ENCODE peak calls at places on chromosome 3, in four cellular contexts. B, W, H and F are unnamed samples.

GRCh38 chr3:53813876-53814275 is 32.3 kb downstream of the CHDH start:
- DNase-seq in B (peak; percentile 11), W (no peak), H (no peak), F (no peak)

GRCh38 chr3:121718205-121718846 is 31.2 kb downstream of the GOLGB1 start:
- DNase-seq in B (no peak), W (no peak), H (no peak), F (no peak)

GRCh38 chr3:114758828-114759709 is 388.0 kb downstream of the ZBTB20 start:
- DNase-seq in B (no peak), W (no peak), H (no peak), F (no peak)

GRCh38 chr3:196390116-196390515 is 42.1 kb downstream of the UBXN7 start:
- DNase-seq in B (no peak), W (no peak), H (no peak), F (no peak)

GRCh38 chr3:11545186-11545851 is 98.4 kb downstream of the VGLL4 start:
- DNase-seq in B (no peak), W (peak; percentile 49), H (no peak), F (peak; percentile 39)

GRCh38 chr3:27387625-27388024 is 18.4 kb upstream of the NEK10 start:
- DNase-seq in B (no peak), W (no peak), H (no peak), F (no peak)

GRCh38 chr3:123792473-123793201 is 91.5 kb downstream of the MYLK start:
- DNase-seq in B (no peak), W (no peak), H (no peak), F (no peak)

GRCh38 chr3:23981136-23981535 is 36.0 kb downstream of the NR1D2 start:
- DNase-seq in B (no peak), W (no peak), H (no peak), F (no peak)

GRCh38 chr3:16840111-16840444 is 44.7 kb upstream of the PLCL2 start:
- DNase-seq in B (no peak), W (no peak), H (no peak), F (no peak)

GRCh38 chr3:57951106-57951882 is 56.9 kb upstream of the FLNB start:
- DNase-seq in B (peak; percentile 48), W (peak; percentile 54), H (peak; percentile 60), F (peak; percentile 91)

GRCh38 chr3:45406812-45407211 is 18.4 kb downstream of the LARS2 start:
- DNase-seq in B (no peak), W (no peak), H (no peak), F (no peak)

DNA sequence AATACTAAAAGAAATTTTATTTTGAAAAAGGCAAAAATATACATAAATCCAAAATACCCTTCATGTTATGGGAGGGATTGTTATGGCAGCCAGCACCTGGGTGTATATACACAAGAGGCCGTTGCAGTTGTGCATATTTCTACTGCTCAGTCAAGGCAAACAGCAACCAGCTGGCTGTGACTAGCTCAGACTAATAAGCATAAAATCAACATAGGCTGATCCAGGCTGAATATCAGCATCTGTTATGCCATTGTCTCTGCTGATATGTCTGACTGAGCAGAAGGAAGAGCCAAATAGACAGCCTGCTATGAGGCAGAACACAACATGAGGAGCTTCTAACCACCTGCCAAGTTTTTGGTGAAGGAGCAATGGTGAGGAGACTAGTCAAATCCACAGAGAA is 457.5 kb upstream of the ALCAM start:
- DNase-seq in B (no peak), W (no peak), H (no peak), F (no peak)
- TF ChIP-seq POLR2A in B (no peak), W (no peak), H (no peak), F (no peak)

DNA sequence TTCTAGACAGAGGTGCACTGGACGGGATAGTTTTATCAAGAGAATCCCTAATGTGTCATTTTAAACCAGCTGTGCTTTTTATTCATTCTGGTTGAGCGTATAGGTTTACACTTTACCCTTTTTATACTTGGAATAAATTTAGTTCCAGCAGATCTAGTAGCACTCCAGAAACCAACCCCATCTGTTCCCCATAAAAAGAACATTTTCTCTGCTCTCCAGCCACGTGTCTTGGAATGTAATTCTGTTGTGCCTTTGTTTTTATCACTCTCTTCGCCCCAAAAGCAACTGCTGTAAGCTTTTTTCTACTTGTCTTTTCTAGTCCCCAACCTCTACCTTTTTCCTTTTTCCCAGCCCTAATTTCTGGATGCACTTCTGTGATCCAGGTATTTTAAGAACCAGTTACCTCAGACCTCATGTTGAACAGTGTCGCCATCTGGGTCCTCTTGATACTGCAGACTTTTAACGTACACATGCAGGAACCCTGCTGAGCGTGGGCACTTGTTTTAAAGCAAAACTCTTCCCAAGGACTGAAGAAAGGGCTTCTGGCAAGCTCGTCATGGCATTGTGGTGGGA is 5.8 kb upstream of the EXOG start:
- DNase-seq in B (no peak), W (no peak), H (no peak), F (no peak)
- H3K36me3 ChIP-seq in B (peaks cover 25% of the 10 kb centered on the region), W (no peaks in the 10 kb centered on the region), H (no peaks in the 10 kb centered on the region), F (no peaks in the 10 kb centered on the region)

GRCh38 chr3:47803478-47804025 is 614 bp downstream of the DHX30 start:
- DNase-seq in B (no peak), W (no peak), H (no peak), F (no peak)
- TF ChIP-seq POLR2A in B (no peak), W (no peak), H (no peak), F (no peak)

GRCh38 chr3:197854596-197855343 is 63.7 kb downstream of the LRCH3 start:
- DNase-seq in B (no peak), W (no peak), H (no peak), F (no peak)

GRCh38 chr3:197856199-197856816 is 65.3 kb downstream of the LRCH3 start:
- DNase-seq in B (no peak), W (no peak), H (no peak), F (no peak)

GRCh38 chr3:197858598-197858997 is 67.5 kb downstream of the LRCH3 start:
- DNase-seq in B (no peak), W (no peak), H (no peak), F (no peak)

GRCh38 chr3:197858133-197858532 is 67.1 kb downstream of the LRCH3 start:
- DNase-seq in B (no peak), W (no peak), H (no peak), F (no peak)
- H3K36me3 ChIP-seq in B (peaks cover 63% of the 10 kb centered on the region), W (no peaks in the 10 kb centered on the region), H (no peaks in the 10 kb centered on the region), F (no peaks in the 10 kb centered on the region)

GRCh38 chr3:73098873-73099272 is 37.4 kb downstream of the EBLN2 start:
- DNase-seq in B (no peak), W (no peak), H (no peak), F (no peak)
- TF ChIP-seq POLR2A in B (no peak), W (no peak), H (no peak), F (no peak)